ENCODE peak calls at places on chromosome 17, in five cellular contexts. T is HepG2, U is H1, X is GM12878, B is K562. Q is an unnamed sample.

GRCh38 chr17:79938696-79939435 is 96.8 kb downstream of the TBC1D16 start:
- DNase-seq in B (no peak), T (peak), X (no peak), U (no peak), Q (no peak)

GRCh38 chr17:76758570-76758969 is 20.7 kb downstream of the MFSD11 start:
- DNase-seq in X (no peak), T (no peak), B (no peak), U (no peak), Q (no peak)

GRCh38 chr17:81832608-81833159 is 407 bp downstream of the MCRIP1 start:
- DNase-seq in B (peak), U (peak), X (no peak), T (no peak), Q (no peak)

GRCh38 chr17:40417258-40417608 is 463 bp downstream of the TOP2A start:
- DNase-seq in X (no peak), U (no peak), T (peak), B (peak), Q (no peak)

GRCh38 chr17:27502526-27503324 is 46.5 kb downstream of the KSR1 start:
- DNase-seq in U (no peak), X (no peak), T (no peak), B (no peak), Q (no peak)

GRCh38 chr17:52150935-52151334 is 7.6 kb downstream of the CA10 start:
- DNase-seq in T (no peak), X (no peak), B (no peak), U (no peak), Q (no peak)

GRCh38 chr17:45234641-45235040 is 13.0 kb downstream of the FMNL1 start:
- DNase-seq in T (peak), U (peak), X (no peak), B (peak), Q (no peak)

GRCh38 chr17:77319211-77320031 is 178.7 kb downstream of the SEC14L1 start:
- DNase-seq in B (peak), U (no peak), X (no peak), T (no peak), Q (peak)

GRCh38 chr17:40922239-40922638 is 15.2 kb downstream of the KRT23 start:
- DNase-seq in U (no peak), X (no peak), T (peak), B (peak), Q (no peak)

GRCh38 chr17:18224428-18225120 is 861 bp upstream of the LLGL1 start:
- DNase-seq in U (peak), B (no peak), T (peak), X (no peak), Q (no peak)

GRCh38 chr17:32187276-32187675 is 45.0 kb downstream of the RHOT1 start:
- DNase-seq in B (no peak), X (no peak), U (no peak), T (no peak), Q (no peak)

GRCh38 chr17:30970757-30971567 is at the start of gene RNF135:
- DNase-seq in B (no peak), U (peak), X (no peak), T (no peak), Q (peak)

GRCh38 chr17:48439875-48440505 is 10.0 kb upstream of the SKAP1 start:
- DNase-seq in U (no peak), B (peak), T (no peak), X (no peak), Q (no peak)

GRCh38 chr17:62626719-62627218 is 701 bp upstream of the MRC2 start:
- DNase-seq in X (no peak), B (no peak), U (no peak), T (peak), Q (no peak)

GRCh38 chr17:44981221-44981968 is 13.3 kb upstream of the C1QL1 start:
- DNase-seq in B (no peak), X (no peak), T (peak), U (no peak), Q (no peak)

GRCh38 chr17:18318771-18319450 is 3.8 kb downstream of the SMCR8 start:
- DNase-seq in B (no peak), T (no peak), X (no peak), U (no peak), Q (no peak)

GRCh38 chr17:30230596-30231125 is 4.8 kb downstream of the SLC6A4 start:
- DNase-seq in B (no peak), U (no peak), T (no peak), X (no peak), Q (no peak)

GRCh38 chr17:45115015-45115625 is 17.2 kb downstream of the PLCD3 start:
- DNase-seq in B (no peak), X (no peak), U (no peak), T (no peak), Q (no peak)

GRCh38 chr17:41456206-41456605 is 11.0 kb downstream of the KRT32 start:
- DNase-seq in T (peak), B (no peak), X (no peak), U (peak), Q (no peak)

GRCh38 chr17:40857535-40857934 is 9.5 kb downstream of the KRT12 start:
- DNase-seq in T (no peak), X (no peak), B (no peak), U (no peak), Q (no peak)

GRCh38 chr17:58331815-58332719 is 3.5 kb upstream of the TSPOAP1 start:
- DNase-seq in B (peak), T (no peak), X (peak), U (no peak), Q (no peak)

GRCh38 chr17:44807817-44808155 is 22.3 kb downstream of the GJC1 start:
- DNase-seq in B (no peak), X (no peak), U (no peak), T (no peak), Q (no peak)

GRCh38 chr17:68973098-68973929 is 18.1 kb upstream of the ABCA8 start:
- DNase-seq in B (no peak), U (no peak), T (no peak), X (no peak), Q (no peak)

GRCh38 chr17:50346313-50347086 is 574 bp downstream of the XYLT2 start:
- DNase-seq in B (peak), T (no peak), U (peak), X (no peak), Q (no peak)

GRCh38 chr17:57988301-57989010 is 402 bp upstream of the VEZF1 start:
- DNase-seq in U (peak), X (no peak), B (peak), T (no peak), Q (peak)

GRCh38 chr17:2683912-2684311 is 27.7 kb downstream of the CLUH start:
- DNase-seq in T (no peak), B (no peak), U (no peak), X (no peak), Q (no peak)
- TF ChIP-seq SRF in T (no peak), B (no peak), U (no peak), X (no peak), Q (no peak)

GRCh38 chr17:15260376-15261062 is 4.6 kb downstream of the PMP22 start:
- DNase-seq in U (peak), B (peak), T (peak), X (no peak), Q (no peak)
- TF ChIP-seq POLR2A in U (no peak), B (peak), T (peak), X (no peak), Q (peak)

DNA sequence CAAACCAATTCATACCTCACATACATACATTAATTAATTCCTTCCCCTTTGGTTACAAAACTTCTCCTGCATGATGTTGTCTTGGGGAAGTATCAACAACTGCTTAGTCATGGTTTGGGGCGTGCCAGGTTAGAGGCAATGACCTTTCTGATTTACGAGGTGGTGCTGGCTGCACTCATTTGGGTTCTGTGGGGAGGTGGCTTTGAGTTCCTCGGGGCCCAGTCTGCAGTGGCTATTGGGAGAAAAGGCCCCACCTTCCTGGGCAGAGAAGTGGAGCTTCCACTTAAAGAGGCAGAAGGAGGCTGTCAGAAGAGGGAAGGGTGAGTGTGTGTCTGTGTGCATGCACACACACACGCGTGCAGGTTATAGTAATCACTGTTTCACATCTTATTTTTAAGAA is 10.2 kb upstream of the ETV4 start:
- DNase-seq in B (peak), T (no peak), U (no peak), X (no peak), Q (no peak)
- TF ChIP-seq SRF in B (no peak), T (no peak), U (no peak), X (no peak), Q (no peak)

GRCh38 chr17:4947411-4948165 is 742 bp downstream of the PFN1 start:
- DNase-seq in U (peak), X (no peak), T (peak), B (peak), Q (no peak)
- TF ChIP-seq POLR2A in U (peak), X (peak), T (no peak), B (no peak), Q (no peak)

DNA sequence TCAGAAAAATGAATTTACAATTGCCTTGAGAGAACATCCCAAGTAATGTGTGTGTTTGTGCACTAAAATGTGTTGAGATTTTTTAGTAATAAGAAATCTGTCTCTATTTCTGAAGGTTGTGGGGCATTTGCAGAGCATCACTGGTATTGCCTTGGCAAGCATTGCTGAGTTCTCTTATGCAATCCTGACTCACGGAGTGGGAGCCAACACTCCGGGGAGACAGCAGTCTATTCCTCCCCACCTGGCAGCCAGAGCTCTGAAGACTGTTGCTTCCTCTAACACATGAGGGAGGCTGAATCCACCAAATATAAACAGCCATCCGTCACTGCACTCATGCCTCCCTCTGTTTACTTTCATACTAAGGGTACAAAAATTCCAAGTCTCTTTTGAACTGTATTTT is 10.6 kb downstream of the CNTD1 start:
- DNase-seq in T (no peak), X (no peak), B (no peak), U (no peak), Q (no peak)
- TF ChIP-seq SRF in T (no peak), X (no peak), B (no peak), U (no peak), Q (no peak)

DNA sequence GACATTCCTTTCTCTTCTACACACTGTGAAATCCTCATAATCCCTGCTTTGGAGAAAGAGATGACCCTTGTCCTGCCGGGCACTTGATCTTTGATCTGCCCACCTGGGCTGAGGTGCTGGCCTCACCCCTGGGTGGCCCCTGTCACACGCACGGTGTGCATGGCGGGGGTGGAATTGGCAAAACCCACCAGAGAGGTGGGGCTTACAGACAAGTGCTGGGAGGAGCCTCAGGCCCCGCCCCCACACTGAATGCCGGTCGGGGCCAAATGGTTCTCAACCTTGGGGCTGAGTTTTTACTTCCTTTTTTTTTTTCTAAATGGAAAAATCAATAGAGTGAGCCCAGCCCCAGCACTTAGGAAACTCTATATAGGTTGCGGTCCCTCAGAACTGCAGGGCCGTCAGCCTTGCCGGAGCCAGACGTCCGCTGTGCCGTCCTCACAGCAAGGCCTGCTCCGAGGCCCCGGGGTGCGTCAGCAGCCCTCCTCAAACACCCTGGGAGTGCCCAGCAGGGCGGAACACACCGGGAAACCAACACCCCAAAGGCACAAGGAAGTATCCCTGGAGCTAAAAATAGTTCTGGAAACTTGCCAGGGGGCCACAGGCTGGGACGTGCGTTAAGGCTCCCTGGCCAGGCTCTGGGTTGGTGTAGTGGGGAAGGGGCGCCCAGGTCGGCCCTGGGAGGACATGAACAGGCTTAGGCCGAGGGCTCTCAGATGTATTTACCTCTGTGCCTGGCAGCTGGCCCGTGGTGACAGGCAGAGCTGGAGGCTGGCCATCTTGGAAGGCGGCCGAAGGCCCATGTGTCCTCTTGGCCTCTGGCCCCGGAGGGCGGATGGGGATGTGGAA is 11.0 kb downstream of the GPRC5C start:
- DNase-seq in T (peak), X (no peak), U (peak), B (peak), Q (peak)
- TF ChIP-seq POLR2A in T (peak), X (no peak), U (no peak), B (no peak), Q (no peak)